ENCODE peak calls at places on chromosomes 13 and 19, in seven cellular contexts. J, M, S, P, V, C and X are unnamed samples.

GRCh38 chr19:9641810-9642209 is 20.8 kb upstream of the ZNF561 start:
- DNase-seq in V (no peak), P (no peak), M (no peak), S (no peak), C (no peak), J (no peak), X (no peak)

GRCh38 chr13:99446242-99446641 is 55.0 kb upstream of the TM9SF2 start:
- DNase-seq in J (no peak), S (no peak), P (no peak), V (no peak), M (no peak), C (no peak), X (no peak)

GRCh38 chr19:46791944-46792343 is 3.5 kb upstream of the SLC1A5 start:
- DNase-seq in P (no peak), M (no peak), S (no peak), J (no peak), V (peak), C (no peak), X (no peak)

GRCh38 chr19:43545981-43546380 is 13.0 kb downstream of the ZNF575 start:
- DNase-seq in M (no peak), J (no peak), P (no peak), S (peak), V (no peak), C (no peak), X (no peak)

GRCh38 chr19:30049226-30049625 is 107.2 kb downstream of the URI1 start:
- DNase-seq in P (no peak), J (no peak), C (no peak), V (no peak), M (no peak), S (no peak), X (no peak)

GRCh38 chr19:23321953-23322549 is 71.9 kb upstream of the ZNF724 start:
- DNase-seq in J (peak), M (no peak), V (no peak), P (no peak), C (no peak), S (no peak), X (no peak)

GRCh38 chr19:4587527-4587926 is 28.0 kb upstream of the SEMA6B start:
- DNase-seq in J (no peak), C (no peak), S (no peak), M (no peak), V (no peak), P (no peak), X (no peak)

GRCh38 chr19:5973376-5973775 is 4.6 kb downstream of the RANBP3 start:
- DNase-seq in C (no peak), P (no peak), J (no peak), V (no peak), M (no peak), S (no peak), X (no peak)

GRCh38 chr13:20475927-20476691 is 49.5 kb downstream of the CRYL1 start:
- DNase-seq in V (no peak), J (peak), C (no peak), P (no peak), M (no peak), S (no peak), X (peak)

GRCh38 chr13:21849323-21849722 is 178.4 kb downstream of the FGF9 start:
- DNase-seq in S (no peak), V (peak), J (peak), M (no peak), P (peak), C (no peak), X (no peak)

GRCh38 chr19:45901432-45901903 is 945 bp downstream of the MYPOP start:
- DNase-seq in M (no peak), S (no peak), V (peak), J (no peak), C (peak), P (peak), X (no peak)

GRCh38 chr19:44960906-44961734 is 5.9 kb downstream of the CLPTM1 start:
- DNase-seq in V (no peak), S (no peak), M (no peak), J (peak), C (no peak), P (no peak), X (no peak)

GRCh38 chr13:113546571-113547247 is 37.8 kb upstream of the TFDP1 start:
- DNase-seq in J (no peak), V (no peak), P (peak), S (no peak), M (no peak), C (no peak), X (no peak)

GRCh38 chr19:7673995-7674667 is 2.8 kb upstream of the MCEMP1 start:
- DNase-seq in V (peak), S (peak), C (peak), M (peak), P (peak), J (peak), X (peak)

GRCh38 chr13:92136449-92137180 is 738.2 kb downstream of the GPC5 start:
- DNase-seq in V (no peak), S (no peak), J (no peak), M (no peak), C (no peak), P (peak), X (peak)

GRCh38 chr19:40776364-40776763 is 1.0 kb downstream of the MIA start:
- DNase-seq in C (no peak), S (no peak), M (no peak), J (no peak), P (no peak), V (no peak), X (no peak)

GRCh38 chr19:13130886-13131490 is 12.9 kb downstream of the NACC1 start:
- DNase-seq in S (no peak), J (no peak), V (no peak), M (no peak), C (no peak), P (no peak), X (no peak)

GRCh38 chr13:41606646-41607045 is 149.3 kb downstream of the RGCC start:
- DNase-seq in S (no peak), M (no peak), J (no peak), P (no peak), V (no peak), C (no peak), X (no peak)

GRCh38 chr13:34640179-34640929 is 301.7 kb upstream of the NBEA start:
- DNase-seq in J (no peak), M (no peak), P (no peak), S (no peak), V (no peak), C (no peak), X (peak)

GRCh38 chr13:93655132-93655531 is 428.5 kb downstream of the GPC6 start:
- DNase-seq in S (no peak), V (no peak), M (no peak), C (no peak), P (no peak), J (no peak), X (no peak)

GRCh38 chr13:62875118-62875640 is 1459.5 kb upstream of the PCDH20 start:
- DNase-seq in C (no peak), J (no peak), P (peak), V (no peak), M (no peak), S (no peak), X (no peak)

GRCh38 chr13:99277629-99278028 is 19.4 kb upstream of the GPR18 start:
- DNase-seq in S (no peak), V (no peak), P (no peak), C (no peak), J (no peak), M (no peak), X (no peak)

GRCh38 chr13:73717632-73718031 is 416.6 kb downstream of the KLF12 start:
- DNase-seq in P (peak), V (peak), C (peak), J (no peak), S (no peak), M (no peak), X (peak)